ENCODE peak calls at places on chromosomes 3 and 15, in five cellular contexts. T is Panc1; O is cardiac muscle cell; G is CD8-positive, alpha-beta T cell; Z is vagina. L is an unnamed sample.

GRCh38 chr3:11610700-11611099 is 33.0 kb downstream of the VGLL4 start:
- DNase-seq in T (no peak), O (no peak), G (no peak), Z (peak; percentile 13), L (no peak)

GRCh38 chr15:48574187-48574586 is 71.3 kb downstream of the FBN1 start:
- DNase-seq in T (no peak), O (peak; percentile 30), G (no peak), Z (no peak), L (no peak)

GRCh38 chr3:173920386-173920785 is 522.8 kb downstream of the NLGN1 start:
- DNase-seq in T (no peak), O (no peak), G (no peak), Z (no peak), L (no peak)

GRCh38 chr15:28881170-28881569 is 4.6 kb upstream of the APBA2 start:
- DNase-seq in T (no peak), O (peak; percentile 28), G (no peak), Z (no peak), L (no peak)

GRCh38 chr3:87350367-87351199 is 74.2 kb upstream of the POU1F1 start:
- DNase-seq in T (peak; percentile 33), O (peak; percentile 61), G (peak; percentile 8), Z (no peak), L (peak; percentile 7)

GRCh38 chr3:115885621-115886020 is 262.3 kb downstream of the GAP43 start:
- DNase-seq in T (no peak), O (peak; percentile 49), G (no peak), Z (no peak), L (no peak)

GRCh38 chr3:126109146-126109859 is 25.4 kb upstream of the SLC41A3 start:
- DNase-seq in T (no peak), O (no peak), G (no peak), Z (peak; percentile 54), L (no peak)

GRCh38 chr3:53820756-53821580 is 25.3 kb downstream of the CHDH start:
- DNase-seq in T (no peak), O (no peak), G (no peak), Z (no peak), L (no peak)

GRCh38 chr3:27659279-27660021 is 62.7 kb downstream of the EOMES start:
- DNase-seq in T (no peak), O (peak; percentile 73), G (peak; percentile 23), Z (peak; percentile 44), L (peak; percentile 37)

GRCh38 chr3:156433138-156433537 is 121.8 kb downstream of the SSR3 start:
- DNase-seq in T (no peak), O (no peak), G (no peak), Z (no peak), L (no peak)

GRCh38 chr3:144287001-144287400 is 315.4 kb downstream of the DIPK2A start:
- DNase-seq in T (no peak), O (peak; percentile 2), G (no peak), Z (no peak), L (no peak)

GRCh38 chr3:19149388-19149787 is 1.1 kb downstream of the KCNH8 start:
- DNase-seq in T (no peak), O (peak; percentile 82), G (no peak), Z (no peak), L (no peak)

GRCh38 chr3:20546636-20547035 is 360.6 kb upstream of the SGO1 start:
- DNase-seq in T (no peak), O (no peak), G (no peak), Z (no peak), L (no peak)

GRCh38 chr15:41115088-41115651 is 910 bp downstream of the INO80 start:
- DNase-seq in T (peak; percentile 20), O (peak; percentile 66), G (no peak), Z (no peak), L (peak; percentile 20)

GRCh38 chr15:89364341-89364740 is 29.7 kb upstream of the POLG start:
- DNase-seq in T (no peak), O (no peak), G (no peak), Z (no peak), L (no peak)

GRCh38 chr3:51686512-51687215 is 15.6 kb downstream of the TEX264 start:
- DNase-seq in T (no peak), O (peak; percentile 45), G (peak; percentile 78), Z (no peak), L (no peak)

GRCh38 chr3:71753716-71754609 is at the start of gene GPR27:
- DNase-seq in T (no peak), O (peak; percentile 66), G (no peak), Z (no peak), L (no peak)

GRCh38 chr3:136751259-136752045 is 726 bp downstream of the STAG1 start:
- DNase-seq in T (no peak), O (peak; percentile 88), G (peak; percentile 55), Z (peak; percentile 94), L (no peak)

GRCh38 chr3:99842826-99843589 is 25.3 kb downstream of the CMSS1 start:
- DNase-seq in T (no peak), O (peak; percentile 44), G (no peak), Z (no peak), L (no peak)

GRCh38 chr3:176514297-176514696 is 683.0 kb downstream of the TBL1XR1 start:
- DNase-seq in T (peak; percentile 39), O (peak; percentile 9), G (no peak), Z (no peak), L (peak; percentile 96)

GRCh38 chr3:24494616-24495333 is at the start of gene THRB:
- DNase-seq in T (no peak), O (peak; percentile 75), G (no peak), Z (no peak), L (no peak)

GRCh38 chr3:24628523-24629258 is 134.0 kb upstream of the THRB start:
- DNase-seq in T (no peak), O (no peak), G (no peak), Z (no peak), L (no peak)

GRCh38 chr3:15458212-15458780 is 30.9 kb downstream of the EAF1 start:
- DNase-seq in T (no peak), O (no peak), G (no peak), Z (no peak), L (no peak)

GRCh38 chr3:129749692-129750091 is 143.2 kb upstream of the PLXND1 start:
- DNase-seq in T (no peak), O (no peak), G (no peak), Z (no peak), L (no peak)

GRCh38 chr3:150334974-150335373 is 73.1 kb upstream of the TSC22D2 start:
- DNase-seq in T (no peak), O (no peak), G (no peak), Z (no peak), L (no peak)

GRCh38 chr3:126734324-126734723 is 30.3 kb downstream of the CHCHD6 start:
- DNase-seq in T (no peak), O (no peak), G (no peak), Z (no peak), L (no peak)

GRCh38 chr15:85743392-85744045 is 51.2 kb downstream of the KLHL25 start:
- DNase-seq in T (no peak), O (no peak), G (no peak), Z (no peak), L (no peak)

GRCh38 chr3:179416681-179417080 is 34.6 kb downstream of the GNB4 start:
- DNase-seq in T (no peak), O (no peak), G (no peak), Z (no peak), L (no peak)

GRCh38 chr15:89531796-89532537 is 35.6 kb upstream of the RHCG start:
- DNase-seq in T (no peak), O (no peak), G (no peak), Z (peak; percentile 29), L (no peak)

GRCh38 chr15:83858820-83859505 is 205.0 kb downstream of the ADAMTSL3 start:
- DNase-seq in T (no peak), O (no peak), G (no peak), Z (no peak), L (no peak)

GRCh38 chr3:51860703-51861665 is at the start of gene IQCF2:
- DNase-seq in T (no peak), O (no peak), G (no peak), Z (no peak), L (no peak)

GRCh38 chr3:189584609-189585008 is 46.6 kb upstream of the TP63 start:
- DNase-seq in T (no peak), O (no peak), G (no peak), Z (no peak), L (no peak)

GRCh38 chr15:83014205-83014653 is 2.8 kb upstream of the C15orf40 start:
- DNase-seq in T (no peak), O (no peak), G (no peak), Z (no peak), L (no peak)

GRCh38 chr15:42319206-42319605 is 40.1 kb upstream of the CAPN3 start:
- DNase-seq in T (no peak), O (no peak), G (no peak), Z (no peak), L (no peak)

GRCh38 chr3:48426944-48427629 is 2.8 kb downstream of the PLXNB1 start:
- DNase-seq in T (no peak), O (no peak), G (no peak), Z (no peak), L (no peak)
- H3K4me1 ChIP-seq in T (peaks cover 4% of the 10 kb centered on the region), O (peaks cover 33% of the 10 kb centered on the region), G (peaks cover 6% of the 10 kb centered on the region), Z (peaks cover 90% of the 10 kb centered on the region), L (peaks cover 11% of the 10 kb centered on the region)

GRCh38 chr3:75906555-75907112 is 121.3 kb upstream of the ZNF717 start:
- DNase-seq in T (no peak), O (peak; percentile 81), G (no peak), Z (no peak), L (peak; percentile 25)
- H3K4me3 ChIP-seq in T (no peak overlapping the region), O (peak overlapping the region; percentile 30), G (no peak overlapping the region), Z (peak overlapping the region; percentile 17), L (peak overlapping the region; percentile 71)

DNA sequence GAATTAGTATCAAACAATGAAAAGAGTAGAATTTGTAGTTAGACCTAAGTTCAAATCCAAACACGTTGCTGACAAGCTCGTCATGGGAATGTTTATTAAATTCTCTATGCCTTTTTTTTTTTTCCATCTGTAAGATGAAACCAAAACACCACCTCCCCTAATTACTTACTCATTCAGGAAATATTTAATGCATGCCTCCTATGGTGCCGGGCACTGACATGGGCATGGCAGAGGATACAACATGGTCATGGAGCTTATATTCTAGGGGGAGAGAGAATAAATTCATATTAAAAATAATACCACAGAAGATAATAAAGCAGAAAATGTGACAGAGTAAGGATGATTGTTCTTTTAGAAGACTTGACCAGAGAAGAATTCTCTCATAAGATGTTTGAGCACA is 215.8 kb downstream of the RYR3 start:
- DNase-seq in T (no peak), O (no peak), G (no peak), Z (no peak), L (no peak)
- H3K27ac ChIP-seq in T (no peak overlapping the region), O (no peak overlapping the region), G (no peak overlapping the region), Z (no peak overlapping the region), L (no peak overlapping the region)

GRCh38 chr3:194160158-194160557 is 24.2 kb downstream of the HES1 start:
- DNase-seq in T (no peak), O (no peak), G (no peak), Z (no peak), L (no peak)
- H3K4me1 ChIP-seq in T (no peaks in the 10 kb centered on the region), O (peaks cover 21% of the 10 kb centered on the region), G (no peaks in the 10 kb centered on the region), Z (peaks cover 7% of the 10 kb centered on the region), L (no peaks in the 10 kb centered on the region)

DNA sequence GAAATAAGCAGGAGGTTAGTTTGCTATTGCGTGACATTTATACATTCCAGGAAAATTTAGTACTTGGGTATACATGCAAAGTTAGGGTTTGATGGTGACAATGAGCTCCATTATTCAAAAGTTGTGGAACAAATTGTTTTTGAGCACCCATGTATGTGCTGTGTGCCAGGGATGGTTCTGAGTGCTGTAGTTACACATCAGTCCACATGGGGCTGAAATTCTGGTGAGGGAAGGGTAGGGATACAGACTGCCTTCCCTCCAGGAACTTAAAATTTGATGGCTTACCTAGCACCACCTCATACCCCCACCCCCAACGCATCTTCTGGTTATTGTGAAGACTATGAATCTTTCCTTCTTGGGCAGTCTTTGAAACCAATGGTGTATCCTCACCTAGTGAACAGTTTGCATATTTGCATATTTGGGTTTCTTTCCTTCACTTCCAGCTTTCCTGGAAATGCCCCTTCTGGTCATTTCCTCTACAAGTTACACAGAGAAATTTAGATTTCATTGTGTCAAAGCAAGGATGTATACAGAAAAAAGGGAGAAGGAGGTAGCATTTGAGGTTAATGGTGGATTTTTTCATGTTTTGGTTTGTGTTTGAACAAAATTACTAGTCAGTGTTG is 222.0 kb upstream of the IL12A start:
- DNase-seq in T (no peak), O (peak; percentile 35), G (no peak), Z (no peak), L (no peak)
- H3K4me3 ChIP-seq in T (peak overlapping the region; percentile 71), O (peak overlapping the region; percentile 53), G (no peak overlapping the region), Z (peak overlapping the region; percentile 72), L (no peak overlapping the region)

L was measured in iPS DF 6.9.